ENCODE peak calls at places on chromosomes 13 and 19, in seven cellular contexts. C, X, U, V, O, A and Y are unnamed samples. For H3K4me1 and H3K9me3, the result is how much of the 10 kb centered on the place peaks cover.

GRCh38 chr13:68323106-68323505 is 1093.0 kb upstream of the PCDH9 start:
- DNase-seq in C (no peak), X (no peak), U (no peak), V (no peak), O (no peak), A (no peak), Y (no peak)

GRCh38 chr19:13881231-13881691 is 4.3 kb downstream of the NANOS3 start:
- DNase-seq in C (peak), X (peak), U (peak), V (no peak), O (no peak), A (no peak), Y (no peak)

GRCh38 chr19:1471514-1472107 is 7.4 kb downstream of the C19orf25 start:
- DNase-seq in C (no peak), X (no peak), U (peak), V (peak), O (no peak), A (no peak), Y (no peak)

GRCh38 chr19:57558525-57558924 is 1.1 kb downstream of the ZNF550 start:
- DNase-seq in C (no peak), X (no peak), U (no peak), V (no peak), O (no peak), A (no peak), Y (no peak)

GRCh38 chr19:33830264-33830663 is 33.6 kb downstream of the KCTD15 start:
- DNase-seq in C (no peak), X (no peak), U (no peak), V (no peak), O (no peak), A (no peak), Y (no peak)

GRCh38 chr13:21015284-21015683 is 46.1 kb downstream of the LATS2 start:
- DNase-seq in C (no peak), X (no peak), U (no peak), V (no peak), O (no peak), A (peak), Y (no peak)

GRCh38 chr13:23776698-23777570 is 112.3 kb downstream of the MIPEP start:
- DNase-seq in C (no peak), X (no peak), U (no peak), V (no peak), O (no peak), A (no peak), Y (no peak)

GRCh38 chr19:8370176-8371010 is 6.4 kb downstream of the ANGPTL4 start:
- DNase-seq in C (no peak), X (no peak), U (no peak), V (peak), O (no peak), A (no peak), Y (no peak)

GRCh38 chr13:110444226-110444653 is 117.3 kb downstream of the RAB20 start:
- DNase-seq in C (no peak), X (no peak), U (no peak), V (no peak), O (no peak), A (no peak), Y (no peak)

GRCh38 chr19:5590151-5590864 is 22.6 kb upstream of the TINCR start:
- DNase-seq in C (peak), X (no peak), U (no peak), V (peak), O (no peak), A (no peak), Y (no peak)

GRCh38 chr13:113811081-113811928 is 52.3 kb downstream of the TMEM255B start:
- DNase-seq in C (no peak), X (no peak), U (no peak), V (no peak), O (no peak), A (no peak), Y (no peak)

GRCh38 chr13:96081888-96082287 is 8.0 kb upstream of the HS6ST3 start:
- DNase-seq in C (no peak), X (no peak), U (no peak), V (no peak), O (no peak), A (no peak), Y (no peak)

DNA sequence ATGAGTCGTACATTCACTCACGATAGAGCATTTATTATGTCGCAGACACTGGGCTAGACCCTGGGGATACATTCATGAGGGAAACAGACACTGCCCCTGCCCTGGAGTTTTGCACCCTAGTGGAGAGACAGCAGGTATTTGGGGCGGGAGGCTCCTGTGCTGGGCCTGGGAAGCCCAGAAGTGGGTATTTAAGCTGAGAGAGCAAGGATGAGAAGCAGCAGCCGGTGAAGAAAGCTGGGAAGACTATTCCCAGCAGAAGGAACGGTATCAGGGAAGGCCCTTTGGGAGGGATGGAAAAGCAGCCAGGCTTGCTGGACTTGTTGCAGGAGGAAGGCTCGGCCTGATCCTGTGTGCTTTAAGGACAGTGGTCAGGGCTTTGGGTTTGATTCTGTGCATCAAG is 54.5 kb downstream of the CDADC1 start:
- DNase-seq in C (no peak), X (no peak), U (no peak), V (no peak), O (no peak), A (no peak), Y (no peak)
- H3K4me1 ChIP-seq in C (under half), X (under half), U (under half), V (under half), O (half or more), A (half or more), Y (under half)

DNA sequence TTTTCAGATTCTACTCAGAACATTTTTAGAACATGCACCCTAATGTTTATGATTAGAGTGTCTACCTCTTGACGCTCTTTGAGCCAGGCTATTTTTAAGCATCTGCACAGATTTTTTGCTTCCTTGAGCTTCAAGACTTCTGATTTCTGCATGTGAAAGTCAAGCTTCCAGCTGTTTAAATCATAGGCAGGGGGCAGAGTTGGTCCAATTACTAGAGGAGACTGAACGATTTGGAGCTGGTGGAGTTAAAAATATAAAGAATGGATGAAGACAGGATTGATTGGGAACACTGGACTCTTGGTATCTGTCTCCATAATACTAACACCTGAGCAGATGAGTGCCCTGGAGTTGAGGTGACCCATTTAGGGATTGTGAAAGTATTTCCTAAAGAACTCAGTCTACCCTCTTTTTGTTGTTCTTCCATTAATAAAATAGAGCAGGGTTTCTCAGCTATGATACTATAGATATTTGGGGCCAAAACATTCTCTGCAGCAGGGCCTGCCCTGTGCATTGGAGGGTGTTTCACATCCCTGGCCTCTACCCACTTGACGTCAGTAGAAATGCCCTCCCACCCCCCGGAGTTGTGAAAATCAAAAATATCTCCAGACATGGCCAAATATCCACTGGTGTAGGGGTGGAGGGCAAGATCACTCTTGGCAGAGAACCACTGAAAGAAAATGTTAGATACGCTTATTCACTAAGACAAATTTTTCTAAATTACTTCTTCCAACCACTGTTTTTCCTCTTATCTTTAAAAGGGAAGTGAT is 160.1 kb downstream of the COG6 start:
- DNase-seq in C (no peak), X (no peak), U (no peak), V (no peak), O (no peak), A (no peak), Y (no peak)
- TF ChIP-seq CTCF in C (no peak), X (no peak), U (no peak), V (no peak), O (no peak), A (no peak), Y (no peak)

GRCh38 chr19:21117041-21117907 is 24.6 kb upstream of the ZNF431 start:
- DNase-seq in C (no peak), X (no peak), U (no peak), V (no peak), O (no peak), A (no peak), Y (no peak)

GRCh38 chr19:21110183-21110582 is 28.2 kb downstream of the ZNF714 start:
- DNase-seq in C (no peak), X (no peak), U (no peak), V (no peak), O (no peak), A (no peak), Y (no peak)

GRCh38 chr19:21115430-21115829 is 26.4 kb upstream of the ZNF431 start:
- DNase-seq in C (no peak), X (no peak), U (no peak), V (no peak), O (no peak), A (no peak), Y (no peak)
- H3K9me3 ChIP-seq in C (under half), X (under half), U (under half), V (under half), O (under half), A (under half), Y (under half)

GRCh38 chr13:63308585-63308984 is 1892.9 kb upstream of the PCDH20 start:
- DNase-seq in C (no peak), X (no peak), U (no peak), V (no peak), O (no peak), A (no peak), Y (no peak)

GRCh38 chr13:63305641-63306133 is 1890.0 kb upstream of the PCDH20 start:
- DNase-seq in C (no peak), X (no peak), U (no peak), V (no peak), O (no peak), A (no peak), Y (no peak)

GRCh38 chr13:63307239-63307638 is 1891.6 kb upstream of the PCDH20 start:
- DNase-seq in C (no peak), X (no peak), U (no peak), V (no peak), O (no peak), A (no peak), Y (no peak)

GRCh38 chr13:63311587-63311986 is 1895.9 kb upstream of the PCDH20 start:
- DNase-seq in C (no peak), X (no peak), U (no peak), V (no peak), O (no peak), A (no peak), Y (no peak)
- H3K4me1 ChIP-seq in C (under half), X (under half), U (under half), V (under half), O (under half), A (under half), Y (under half)

DNA sequence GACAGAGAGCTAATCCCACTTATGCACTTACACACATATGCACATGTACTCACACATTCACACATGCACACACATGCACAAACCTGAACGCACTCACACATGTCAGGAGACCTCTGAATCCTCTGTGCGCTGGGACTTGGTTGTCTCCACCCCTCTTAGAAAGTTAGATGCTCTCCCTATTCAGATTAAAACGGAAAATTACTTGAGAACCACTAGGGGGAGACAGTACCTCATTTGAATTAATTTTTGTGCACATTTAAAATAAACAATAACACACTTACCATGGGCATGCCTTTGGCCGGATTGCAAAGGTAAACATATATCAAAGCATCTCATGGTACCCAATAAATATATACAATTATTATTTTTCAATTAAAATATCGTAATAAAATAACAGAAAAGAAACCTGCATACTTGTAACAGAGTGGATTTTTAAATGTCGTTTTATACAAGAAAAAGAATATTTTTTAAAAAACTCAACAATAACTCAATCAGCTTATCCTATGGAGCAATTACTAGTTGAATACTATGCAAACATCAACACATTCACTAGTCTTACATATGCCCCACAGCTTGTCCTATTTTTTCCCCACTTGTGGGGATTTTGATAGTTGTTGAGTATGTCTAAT is 9.5 kb upstream of the LILRB4 start:
- DNase-seq in C (no peak), X (no peak), U (no peak), V (no peak), O (no peak), A (no peak), Y (no peak)
- TF ChIP-seq CTCF in C (peak), X (peak), U (peak), V (peak), O (peak), A (peak), Y (peak)